ENCODE peak calls at places on chromosomes 5 and 9, in seven cellular contexts. One of them, this sample, is unnamed.

GRCh38 chr9:136829412-136829811 is 12.9 kb upstream of the AJM1 start:
- DNase-seq in AG04450: no peak
- DNase-seq in PC-9: peak; percentile 20
- DNase-seq in fibroblast of mammary gland: no peak
- DNase-seq in ascending aorta: no peak
- DNase-seq in IMR-90: no peak
- DNase-seq in fibroblast of lung: no peak
- DNase-seq in this sample: no peak

GRCh38 chr5:158792186-158792585 is 307.5 kb downstream of the EBF1 start:
- DNase-seq in ascending aorta: no peak
- DNase-seq in IMR-90: no peak
- DNase-seq in fibroblast of mammary gland: no peak
- DNase-seq in PC-9: no peak
- DNase-seq in AG04450: no peak
- DNase-seq in fibroblast of lung: no peak
- DNase-seq in this sample: no peak

GRCh38 chr5:137431051-137431450 is 68.1 kb downstream of the SPOCK1 start:
- DNase-seq in PC-9: no peak
- DNase-seq in AG04450: no peak
- DNase-seq in fibroblast of mammary gland: no peak
- DNase-seq in IMR-90: no peak
- DNase-seq in fibroblast of lung: peak; percentile 69
- DNase-seq in ascending aorta: no peak
- DNase-seq in this sample: no peak

GRCh38 chr5:1732955-1733354 is 66.7 kb downstream of the MRPL36 start:
- DNase-seq in fibroblast of lung: no peak
- DNase-seq in IMR-90: no peak
- DNase-seq in AG04450: no peak
- DNase-seq in ascending aorta: peak; percentile 34
- DNase-seq in PC-9: no peak
- DNase-seq in fibroblast of mammary gland: no peak
- DNase-seq in this sample: no peak

GRCh38 chr9:73114058-73114457 is 37.6 kb upstream of the ANXA1 start:
- DNase-seq in IMR-90: no peak
- DNase-seq in ascending aorta: no peak
- DNase-seq in AG04450: no peak
- DNase-seq in fibroblast of lung: no peak
- DNase-seq in PC-9: no peak
- DNase-seq in fibroblast of mammary gland: no peak
- DNase-seq in this sample: no peak

GRCh38 chr5:15948225-15948624 is 231.4 kb downstream of the MARCHF11 start:
- DNase-seq in fibroblast of lung: no peak
- DNase-seq in IMR-90: peak; percentile 8
- DNase-seq in ascending aorta: no peak
- DNase-seq in AG04450: no peak
- DNase-seq in PC-9: no peak
- DNase-seq in fibroblast of mammary gland: no peak
- DNase-seq in this sample: peak; percentile 22

GRCh38 chr9:135340143-135340655 is 139.4 kb upstream of the PPP1R26 start:
- DNase-seq in ascending aorta: no peak
- DNase-seq in PC-9: no peak
- DNase-seq in fibroblast of mammary gland: no peak
- DNase-seq in AG04450: no peak
- DNase-seq in fibroblast of lung: no peak
- DNase-seq in IMR-90: no peak
- DNase-seq in this sample: no peak

GRCh38 chr5:76294573-76294972 is 108.5 kb upstream of the IQGAP2 start:
- DNase-seq in fibroblast of lung: no peak
- DNase-seq in IMR-90: no peak
- DNase-seq in PC-9: no peak
- DNase-seq in AG04450: no peak
- DNase-seq in ascending aorta: no peak
- DNase-seq in fibroblast of mammary gland: no peak
- DNase-seq in this sample: no peak

GRCh38 chr9:19173598-19174125 is 46.4 kb upstream of the PLIN2 start:
- DNase-seq in IMR-90: no peak
- DNase-seq in ascending aorta: no peak
- DNase-seq in AG04450: no peak
- DNase-seq in fibroblast of lung: no peak
- DNase-seq in PC-9: no peak
- DNase-seq in fibroblast of mammary gland: no peak
- DNase-seq in this sample: no peak

GRCh38 chr5:124752854-124753720 is 6.6 kb upstream of the ZNF608 start:
- DNase-seq in IMR-90: no peak
- DNase-seq in fibroblast of mammary gland: no peak
- DNase-seq in AG04450: no peak
- DNase-seq in fibroblast of lung: no peak
- DNase-seq in PC-9: peak; percentile 36
- DNase-seq in ascending aorta: no peak
- DNase-seq in this sample: no peak

GRCh38 chr5:124754206-124754927 is 7.9 kb upstream of the ZNF608 start:
- DNase-seq in PC-9: no peak
- DNase-seq in ascending aorta: no peak
- DNase-seq in AG04450: no peak
- DNase-seq in IMR-90: no peak
- DNase-seq in fibroblast of lung: peak; percentile 11
- DNase-seq in fibroblast of mammary gland: no peak
- DNase-seq in this sample: no peak

GRCh38 chr5:124747770-124748686 is 1.6 kb upstream of the ZNF608 start:
- DNase-seq in fibroblast of mammary gland: peak; percentile 38
- DNase-seq in ascending aorta: no peak
- DNase-seq in AG04450: no peak
- DNase-seq in PC-9: no peak
- DNase-seq in IMR-90: peak; percentile 44
- DNase-seq in fibroblast of lung: no peak
- DNase-seq in this sample: peak; percentile 31

GRCh38 chr5:124748687-124749594 is 2.5 kb upstream of the ZNF608 start:
- DNase-seq in fibroblast of mammary gland: peak; percentile 85
- DNase-seq in IMR-90: peak; percentile 91
- DNase-seq in PC-9: peak; percentile 74
- DNase-seq in AG04450: peak; percentile 78
- DNase-seq in fibroblast of lung: peak; percentile 95
- DNase-seq in ascending aorta: peak; percentile 79
- DNase-seq in this sample: peak; percentile 92

DNA sequence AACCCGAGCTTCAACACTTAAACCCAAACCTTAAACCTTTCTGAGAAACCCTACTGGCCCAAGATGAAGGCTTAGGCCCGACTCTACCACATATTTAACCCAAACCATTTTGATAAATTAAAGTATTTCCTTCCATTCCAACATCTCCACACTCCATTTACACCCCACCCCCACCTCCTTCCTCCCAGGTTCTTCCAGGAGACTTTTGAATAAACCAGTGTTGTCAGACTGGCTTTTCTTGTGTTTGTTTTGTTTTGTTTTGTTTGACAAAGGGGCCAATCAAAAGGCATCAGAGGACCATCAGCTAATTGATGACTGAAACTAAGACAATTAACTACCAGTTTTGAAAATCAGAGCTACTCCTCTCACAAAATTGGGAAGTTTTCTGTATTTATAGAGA is 4.6 kb upstream of the ZNF608 start:
- DNase-seq in fibroblast of lung: no peak
- DNase-seq in ascending aorta: no peak
- DNase-seq in fibroblast of mammary gland: no peak
- DNase-seq in IMR-90: no peak
- DNase-seq in AG04450: no peak
- DNase-seq in PC-9: no peak
- DNase-seq in this sample: no peak
- H3K4me3 ChIP-seq in fibroblast of lung: no peak overlapping the region
- H3K4me3 ChIP-seq in ascending aorta: no peak overlapping the region
- H3K4me3 ChIP-seq in fibroblast of mammary gland: no peak overlapping the region
- H3K4me3 ChIP-seq in IMR-90: no peak overlapping the region
- H3K4me3 ChIP-seq in AG04450: no peak overlapping the region
- H3K4me3 ChIP-seq in PC-9: no peak overlapping the region
- H3K4me3 ChIP-seq in this sample: no peak overlapping the region

GRCh38 chr5:64768358-64769312 is at the start of the genes CWC27 and SREK1IP1:
- DNase-seq in IMR-90: peak; percentile 93
- DNase-seq in fibroblast of mammary gland: peak; percentile 91
- DNase-seq in ascending aorta: peak; percentile 87
- DNase-seq in PC-9: peak; percentile 82
- DNase-seq in fibroblast of lung: peak; percentile 94
- DNase-seq in AG04450: peak; percentile 77
- DNase-seq in this sample: peak; percentile 93
- TF ChIP-seq CTCF in IMR-90: peak; percentile 14
- TF ChIP-seq CTCF in fibroblast of mammary gland: peak; percentile 22
- TF ChIP-seq CTCF in ascending aorta: no peak
- TF ChIP-seq CTCF in PC-9: no peak
- TF ChIP-seq CTCF in fibroblast of lung: peak; percentile 16
- TF ChIP-seq CTCF in AG04450: peak; percentile 41
- TF ChIP-seq CTCF in this sample: peak; percentile 39

GRCh38 chr9:83270116-83270515 is 207.2 kb upstream of the RASEF start:
- DNase-seq in PC-9: no peak
- DNase-seq in fibroblast of lung: peak; percentile 56
- DNase-seq in ascending aorta: no peak
- DNase-seq in IMR-90: no peak
- DNase-seq in fibroblast of mammary gland: no peak
- DNase-seq in AG04450: no peak
- DNase-seq in this sample: no peak

GRCh38 chr9:83271665-83272071 is 208.7 kb upstream of the RASEF start:
- DNase-seq in fibroblast of lung: no peak
- DNase-seq in fibroblast of mammary gland: no peak
- DNase-seq in IMR-90: no peak
- DNase-seq in PC-9: no peak
- DNase-seq in ascending aorta: no peak
- DNase-seq in AG04450: no peak
- DNase-seq in this sample: no peak

GRCh38 chr9:83267741-83268140 is 204.8 kb upstream of the RASEF start:
- DNase-seq in AG04450: no peak
- DNase-seq in ascending aorta: no peak
- DNase-seq in fibroblast of lung: peak; percentile 23
- DNase-seq in fibroblast of mammary gland: no peak
- DNase-seq in PC-9: no peak
- DNase-seq in IMR-90: no peak
- DNase-seq in this sample: no peak

GRCh38 chr9:83266618-83267543 is 203.9 kb upstream of the RASEF start:
- DNase-seq in ascending aorta: no peak
- DNase-seq in fibroblast of lung: peak; percentile 22
- DNase-seq in fibroblast of mammary gland: peak; percentile 45
- DNase-seq in PC-9: peak; percentile 48
- DNase-seq in IMR-90: no peak
- DNase-seq in AG04450: no peak
- DNase-seq in this sample: peak; percentile 8
- H3K4me3 ChIP-seq in ascending aorta: no peak overlapping the region
- H3K4me3 ChIP-seq in fibroblast of lung: no peak overlapping the region
- H3K4me3 ChIP-seq in fibroblast of mammary gland: no peak overlapping the region
- H3K4me3 ChIP-seq in PC-9: no peak overlapping the region
- H3K4me3 ChIP-seq in IMR-90: no peak overlapping the region
- H3K4me3 ChIP-seq in AG04450: no peak overlapping the region
- H3K4me3 ChIP-seq in this sample: no peak overlapping the region

GRCh38 chr9:121990600-121991304 is 102.4 kb downstream of the TTLL11 start:
- DNase-seq in fibroblast of mammary gland: no peak
- DNase-seq in IMR-90: no peak
- DNase-seq in AG04450: no peak
- DNase-seq in ascending aorta: no peak
- DNase-seq in PC-9: no peak
- DNase-seq in fibroblast of lung: no peak
- DNase-seq in this sample: no peak
- TF ChIP-seq CTCF in fibroblast of mammary gland: no peak
- TF ChIP-seq CTCF in IMR-90: no peak
- TF ChIP-seq CTCF in AG04450: no peak
- TF ChIP-seq CTCF in ascending aorta: no peak
- TF ChIP-seq CTCF in PC-9: no peak
- TF ChIP-seq CTCF in fibroblast of lung: no peak
- TF ChIP-seq CTCF in this sample: no peak

DNA sequence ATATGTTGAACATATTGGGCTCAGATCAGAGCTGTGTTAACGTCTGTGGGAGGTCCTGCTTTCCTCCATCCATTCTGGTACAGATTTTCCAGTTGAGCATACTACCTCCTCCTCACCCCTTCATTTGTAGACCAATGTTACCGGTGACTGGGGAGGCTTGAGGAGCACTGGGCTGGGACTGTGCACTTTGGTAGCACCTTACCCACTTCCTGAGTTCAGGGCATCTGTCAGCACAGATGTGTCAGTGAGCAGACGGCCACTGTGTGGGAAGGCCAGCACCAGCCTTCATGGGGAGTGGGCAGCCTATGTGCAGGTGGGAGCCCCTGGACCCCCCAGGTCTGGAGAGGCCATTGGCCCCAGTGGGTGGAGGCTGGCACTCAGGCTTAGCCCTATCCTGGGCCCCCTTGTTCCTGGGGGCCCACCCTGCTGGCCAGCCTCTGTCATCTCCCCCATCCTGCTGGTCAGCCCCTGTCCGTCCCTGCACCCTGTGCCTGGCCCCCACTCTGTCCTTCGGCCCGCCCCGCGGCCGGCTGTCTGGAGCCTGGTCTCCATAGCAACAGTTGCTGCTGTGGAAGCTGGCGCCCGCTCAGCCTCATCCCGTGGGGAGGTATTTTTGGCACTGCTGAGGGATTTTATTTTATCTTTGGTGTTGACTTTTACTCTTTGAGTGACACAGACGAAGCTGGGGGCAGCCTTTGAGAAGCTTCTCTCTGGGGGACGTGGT is 21.3 kb downstream of the WNK2 start:
- DNase-seq in IMR-90: no peak
- DNase-seq in PC-9: no peak
- DNase-seq in ascending aorta: peak; percentile 77
- DNase-seq in fibroblast of mammary gland: no peak
- DNase-seq in fibroblast of lung: peak; percentile 21
- DNase-seq in AG04450: no peak
- DNase-seq in this sample: no peak
- H3K4me3 ChIP-seq in IMR-90: no peak overlapping the region
- H3K4me3 ChIP-seq in PC-9: no peak overlapping the region
- H3K4me3 ChIP-seq in ascending aorta: no peak overlapping the region
- H3K4me3 ChIP-seq in fibroblast of mammary gland: no peak overlapping the region
- H3K4me3 ChIP-seq in fibroblast of lung: no peak overlapping the region
- H3K4me3 ChIP-seq in AG04450: no peak overlapping the region
- H3K4me3 ChIP-seq in this sample: no peak overlapping the region